ENCODE peak calls at places on chromosomes 12 and 14, in five cellular contexts. E is HCT116, F is breast epithelium, Z is vagina, B is prostate gland. I is an unnamed sample.

GRCh38 chr12:67220065-67220464 is 49.1 kb upstream of the CAND1 start:
- DNase-seq in F (no peak), E (peak; percentile 15), Z (no peak), B (peak; percentile 5), I (no peak)

GRCh38 chr12:42953021-42953420 is 363.5 kb upstream of the PRICKLE1 start:
- DNase-seq in B (no peak), E (no peak), Z (no peak), F (no peak), I (no peak)

GRCh38 chr12:75129275-75129674 is 80.4 kb downstream of the KCNC2 start:
- DNase-seq in E (no peak), F (no peak), B (no peak), Z (no peak), I (no peak)

GRCh38 chr14:73286598-73286997 is 49.3 kb downstream of the PAPLN start:
- DNase-seq in Z (no peak), F (no peak), E (no peak), B (no peak), I (no peak)

GRCh38 chr14:32509632-32510187 is 180.6 kb downstream of the AKAP6 start:
- DNase-seq in E (no peak), F (peak; percentile 89), B (peak; percentile 73), Z (no peak), I (peak; percentile 83)

GRCh38 chr14:61568572-61569011 is 126.7 kb upstream of the HIF1A start:
- DNase-seq in Z (no peak), E (no peak), B (no peak), F (no peak), I (no peak)

GRCh38 chr14:75886661-75887348 is 95.0 kb downstream of the TGFB3 start:
- DNase-seq in B (no peak), E (no peak), F (no peak), Z (no peak), I (no peak)

GRCh38 chr12:30019386-30020140 is 235.8 kb upstream of the TMTC1 start:
- DNase-seq in E (no peak), B (no peak), F (no peak), Z (no peak), I (no peak)

GRCh38 chr14:75299064-75299463 is 20.4 kb downstream of the FOS start:
- DNase-seq in Z (no peak), E (no peak), B (no peak), F (peak; percentile 32), I (peak; percentile 88)

GRCh38 chr12:94386422-94386821 is 73.2 kb downstream of the CEP83 start:
- DNase-seq in E (no peak), F (no peak), B (no peak), Z (no peak), I (no peak)

GRCh38 chr12:123989168-123989567 is 16.2 kb downstream of the ZNF664 start:
- DNase-seq in F (no peak), Z (no peak), B (no peak), E (no peak), I (no peak)

GRCh38 chr12:2306686-2307249 is 254.0 kb downstream of the CACNA1C start:
- DNase-seq in Z (no peak), F (no peak), E (no peak), B (no peak), I (no peak)

GRCh38 chr14:36363704-36364103 is 43.3 kb upstream of the MBIP start:
- DNase-seq in F (no peak), Z (no peak), E (no peak), B (no peak), I (no peak)

GRCh38 chr14:91873476-91874265 is 6.3 kb upstream of the TC2N start:
- DNase-seq in Z (no peak), F (no peak), B (no peak), E (no peak), I (no peak)

GRCh38 chr14:68393178-68393763 is 399.6 kb downstream of the ZFP36L1 start:
- DNase-seq in E (no peak), B (no peak), Z (no peak), F (no peak), I (no peak)

GRCh38 chr12:69935651-69936100 is 110.6 kb downstream of the MYRFL start:
- DNase-seq in B (no peak), Z (no peak), F (peak; percentile 27), E (no peak), I (no peak)

GRCh38 chr12:22163594-22163993 is 117.6 kb downstream of the CMAS start:
- DNase-seq in E (no peak), Z (no peak), B (no peak), F (no peak), I (no peak)

GRCh38 chr12:57637364-57637763 is 4.4 kb upstream of the B4GALNT1 start:
- DNase-seq in B (no peak), F (no peak), E (no peak), Z (no peak), I (no peak)
- TF ChIP-seq CTCF in B (no peak), F (no peak), E (peak; percentile 11), Z (no peak), I (no peak)

GRCh38 chr14:64784006-64784405 is 79.8 kb downstream of the PLEKHG3 start:
- DNase-seq in F (no peak), E (no peak), B (no peak), Z (no peak), I (no peak)

GRCh38 chr14:64779472-64779871 is 75.2 kb downstream of the PLEKHG3 start:
- DNase-seq in B (no peak), F (no peak), Z (no peak), E (no peak), I (no peak)

GRCh38 chr14:64786296-64787149 is 82.3 kb downstream of the PLEKHG3 start:
- DNase-seq in F (no peak), Z (no peak), E (no peak), B (no peak), I (no peak)

GRCh38 chr14:64778114-64778754 is 74.0 kb downstream of the PLEKHG3 start:
- DNase-seq in F (no peak), Z (no peak), B (no peak), E (no peak), I (no peak)

DNA sequence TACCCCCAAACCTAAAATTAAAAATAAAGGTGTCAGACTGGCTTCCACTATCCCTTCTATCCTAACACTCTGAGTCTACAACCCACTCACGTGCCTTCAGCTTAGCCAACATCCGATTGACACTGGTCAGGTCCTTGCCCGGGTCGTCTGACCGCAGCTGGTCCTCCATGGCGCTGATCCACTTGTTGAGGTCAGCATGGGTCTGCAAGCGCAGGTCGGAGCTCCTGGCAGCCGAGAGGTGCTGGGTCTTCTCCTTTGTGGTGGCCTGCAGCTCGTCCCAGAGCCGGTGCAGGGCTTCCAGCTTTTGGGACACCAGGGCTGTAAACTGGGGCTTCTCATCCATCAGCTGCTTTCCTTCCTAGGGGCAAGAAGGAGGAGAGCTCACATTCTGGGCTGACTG is 78.0 kb downstream of the PLEKHG3 start:
- DNase-seq in E (no peak), F (no peak), B (no peak), Z (no peak), I (no peak)
- TF ChIP-seq POLR2A in E (no peak), F (no peak), B (no peak), Z (no peak), I (no peak)

GRCh38 chr12:115030017-115030416 is 346.0 kb upstream of the TBX3 start:
- DNase-seq in B (no peak), F (no peak), E (no peak), Z (no peak), I (no peak)
- TF ChIP-seq POLR2AphosphoS5 in B (no peak), F (no peak), E (no peak), Z (no peak), I (no peak)

GRCh38 chr14:106562451-106562850 is 1036.1 kb downstream of the TMEM121 start:
- DNase-seq in F (no peak), E (no peak), B (no peak), Z (no peak), I (no peak)

GRCh38 chr14:106551265-106551664 is 1024.9 kb downstream of the TMEM121 start:
- DNase-seq in E (no peak), Z (no peak), B (no peak), F (no peak), I (no peak)

GRCh38 chr14:106556665-106557289 is 1030.4 kb downstream of the TMEM121 start:
- DNase-seq in E (no peak), B (peak; percentile 35), F (no peak), Z (no peak), I (no peak)
- TF ChIP-seq CTCF in E (no peak), B (peak; percentile 25), F (no peak), Z (no peak), I (no peak)

I was measured in sigmoid colon.